ENCODE peak calls at places on chromosome 4, in four cellular contexts. One of them, this sample, is unnamed.

GRCh38 chr4:137310593-137311490 is 221.5 kb downstream of the PCDH18 start:
- DNase-seq in A549: no peak
- DNase-seq in GM12878: no peak
- DNase-seq in endothelial cell of umbilical vein: no peak
- DNase-seq in this sample: no peak

GRCh38 chr4:138910914-138911336 is 104.7 kb upstream of the NOCT start:
- DNase-seq in A549: peak; percentile 57
- DNase-seq in GM12878: no peak
- DNase-seq in endothelial cell of umbilical vein: peak; percentile 99
- DNase-seq in this sample: no peak

GRCh38 chr4:51997647-51998046 is 22.5 kb downstream of the LRRC66 start:
- DNase-seq in A549: no peak
- DNase-seq in GM12878: no peak
- DNase-seq in endothelial cell of umbilical vein: no peak
- DNase-seq in this sample: no peak

GRCh38 chr4:28073860-28074555 is 1213.4 kb downstream of the STIM2 start:
- DNase-seq in A549: peak; percentile 1
- DNase-seq in GM12878: no peak
- DNase-seq in endothelial cell of umbilical vein: no peak
- DNase-seq in this sample: no peak

GRCh38 chr4:184983660-184984356 is 34.5 kb upstream of the HELT start:
- DNase-seq in A549: peak; percentile 26
- DNase-seq in GM12878: peak; percentile 24
- DNase-seq in endothelial cell of umbilical vein: peak; percentile 25
- DNase-seq in this sample: peak; percentile 74

GRCh38 chr4:48129307-48130014 is 4.6 kb downstream of the TXK start:
- DNase-seq in A549: peak; percentile 13
- DNase-seq in GM12878: no peak
- DNase-seq in endothelial cell of umbilical vein: no peak
- DNase-seq in this sample: peak; percentile 74

GRCh38 chr4:155944516-155944915 is 9.2 kb downstream of the CTSO start:
- DNase-seq in A549: no peak
- DNase-seq in GM12878: no peak
- DNase-seq in endothelial cell of umbilical vein: no peak
- DNase-seq in this sample: no peak

GRCh38 chr4:13534344-13535063 is 9.8 kb downstream of the NKX3-2 start:
- DNase-seq in A549: no peak
- DNase-seq in GM12878: no peak
- DNase-seq in endothelial cell of umbilical vein: no peak
- DNase-seq in this sample: peak; percentile 58

GRCh38 chr4:82429728-82430192 is 502 bp downstream of the HNRNPDL start:
- DNase-seq in A549: no peak
- DNase-seq in GM12878: no peak
- DNase-seq in endothelial cell of umbilical vein: no peak
- DNase-seq in this sample: no peak

GRCh38 chr4:87409420-87409939 is 12.9 kb upstream of the NUDT9 start:
- DNase-seq in A549: no peak
- DNase-seq in GM12878: no peak
- DNase-seq in endothelial cell of umbilical vein: peak; percentile 65
- DNase-seq in this sample: no peak

GRCh38 chr4:74449571-74450297 is 4.8 kb downstream of the AREG start:
- DNase-seq in A549: no peak
- DNase-seq in GM12878: no peak
- DNase-seq in endothelial cell of umbilical vein: no peak
- DNase-seq in this sample: no peak

GRCh38 chr4:101501421-101501820 is 154.1 kb upstream of the PPP3CA start:
- DNase-seq in A549: no peak
- DNase-seq in GM12878: no peak
- DNase-seq in endothelial cell of umbilical vein: no peak
- DNase-seq in this sample: no peak

GRCh38 chr4:63618883-63619573 is 790.2 kb downstream of the TECRL start:
- DNase-seq in A549: no peak
- DNase-seq in GM12878: no peak
- DNase-seq in endothelial cell of umbilical vein: no peak
- DNase-seq in this sample: no peak

GRCh38 chr4:153464068-153464467 is 2.1 kb upstream of the TMEM131L start:
- DNase-seq in A549: no peak
- DNase-seq in GM12878: no peak
- DNase-seq in endothelial cell of umbilical vein: peak; percentile 21
- DNase-seq in this sample: no peak

GRCh38 chr4:25370242-25370641 is 6.8 kb upstream of the ANAPC4 start:
- DNase-seq in A549: no peak
- DNase-seq in GM12878: no peak
- DNase-seq in endothelial cell of umbilical vein: no peak
- DNase-seq in this sample: no peak

GRCh38 chr4:42965326-42965725 is 72.8 kb downstream of the GRXCR1 start:
- DNase-seq in A549: no peak
- DNase-seq in GM12878: no peak
- DNase-seq in endothelial cell of umbilical vein: no peak
- DNase-seq in this sample: peak; percentile 7

GRCh38 chr4:78799551-78800495 is 23.7 kb downstream of the BMP2K start:
- DNase-seq in A549: no peak
- DNase-seq in GM12878: no peak
- DNase-seq in endothelial cell of umbilical vein: no peak
- DNase-seq in this sample: no peak

GRCh38 chr4:175671491-175671934 is 140.6 kb downstream of the GPM6A start:
- DNase-seq in A549: peak; percentile 7
- DNase-seq in GM12878: no peak
- DNase-seq in endothelial cell of umbilical vein: no peak
- DNase-seq in this sample: no peak

GRCh38 chr4:118811008-118811764 is 24.7 kb downstream of the SEC24D start:
- DNase-seq in A549: no peak
- DNase-seq in GM12878: no peak
- DNase-seq in endothelial cell of umbilical vein: no peak
- DNase-seq in this sample: peak; percentile 72

GRCh38 chr4:73036123-73036522 is 33.4 kb downstream of the COX18 start:
- DNase-seq in A549: no peak
- DNase-seq in GM12878: no peak
- DNase-seq in endothelial cell of umbilical vein: no peak
- DNase-seq in this sample: no peak

GRCh38 chr4:24024597-24024996 is 134.8 kb upstream of the PPARGC1A start:
- DNase-seq in A549: no peak
- DNase-seq in GM12878: no peak
- DNase-seq in endothelial cell of umbilical vein: no peak
- DNase-seq in this sample: peak; percentile 20

GRCh38 chr4:78560296-78560963 is 8.9 kb downstream of the ANXA3 start:
- DNase-seq in A549: no peak
- DNase-seq in GM12878: no peak
- DNase-seq in endothelial cell of umbilical vein: peak; percentile 88
- DNase-seq in this sample: no peak

GRCh38 chr4:54877006-54877405 is 219.2 kb downstream of the KIT start:
- DNase-seq in A549: no peak
- DNase-seq in GM12878: no peak
- DNase-seq in endothelial cell of umbilical vein: no peak
- DNase-seq in this sample: no peak

GRCh38 chr4:74157116-74157742 is 689 bp upstream of the MTHFD2L start:
- DNase-seq in A549: no peak
- DNase-seq in GM12878: no peak
- DNase-seq in endothelial cell of umbilical vein: peak; percentile 85
- DNase-seq in this sample: peak; percentile 42

GRCh38 chr4:145619639-145619996 is 433 bp downstream of the MMAA start:
- DNase-seq in A549: peak; percentile 48
- DNase-seq in GM12878: peak; percentile 45
- DNase-seq in endothelial cell of umbilical vein: no peak
- DNase-seq in this sample: no peak

GRCh38 chr4:175106301-175106700 is 188.1 kb downstream of the ADAM29 start:
- DNase-seq in A549: no peak
- DNase-seq in GM12878: no peak
- DNase-seq in endothelial cell of umbilical vein: no peak
- DNase-seq in this sample: no peak

GRCh38 chr4:139267301-139267700 is 12.7 kb downstream of the MGARP start:
- DNase-seq in A549: no peak
- DNase-seq in GM12878: no peak
- DNase-seq in endothelial cell of umbilical vein: no peak
- DNase-seq in this sample: no peak

GRCh38 chr4:8778301-8778700 is 93.3 kb downstream of the HMX1 start:
- DNase-seq in A549: no peak
- DNase-seq in GM12878: no peak
- DNase-seq in endothelial cell of umbilical vein: no peak
- DNase-seq in this sample: no peak

GRCh38 chr4:39626261-39626660 is 12.4 kb downstream of the SMIM14 start:
- DNase-seq in A549: no peak
- DNase-seq in GM12878: peak; percentile 80
- DNase-seq in endothelial cell of umbilical vein: no peak
- DNase-seq in this sample: peak; percentile 91

GRCh38 chr4:179624768-179625181 is 2182.5 kb upstream of the AGA start:
- DNase-seq in A549: no peak
- DNase-seq in GM12878: no peak
- DNase-seq in endothelial cell of umbilical vein: no peak
- DNase-seq in this sample: peak; percentile 15

GRCh38 chr4:123452585-123452984 is 56.0 kb downstream of the SPRY1 start:
- DNase-seq in A549: no peak
- DNase-seq in GM12878: no peak
- DNase-seq in endothelial cell of umbilical vein: peak; percentile 59
- DNase-seq in this sample: peak; percentile 52

GRCh38 chr4:141580523-141580922 is 55.9 kb upstream of the IL15 start:
- DNase-seq in A549: no peak
- DNase-seq in GM12878: no peak
- DNase-seq in endothelial cell of umbilical vein: no peak
- DNase-seq in this sample: no peak

GRCh38 chr4:169159614-169160013 is 111.1 kb downstream of the SH3RF1 start:
- DNase-seq in A549: no peak
- DNase-seq in GM12878: no peak
- DNase-seq in endothelial cell of umbilical vein: peak; percentile 34
- DNase-seq in this sample: no peak

GRCh38 chr4:68271851-68272756 is 26.6 kb upstream of the TMPRSS11B start:
- DNase-seq in A549: peak; percentile 24
- DNase-seq in GM12878: no peak
- DNase-seq in endothelial cell of umbilical vein: peak; percentile 73
- DNase-seq in this sample: peak; percentile 41

GRCh38 chr4:3229964-3230363 is 19.0 kb upstream of the MSANTD1 start:
- DNase-seq in A549: no peak
- DNase-seq in GM12878: no peak
- DNase-seq in endothelial cell of umbilical vein: no peak
- DNase-seq in this sample: no peak

DNA sequence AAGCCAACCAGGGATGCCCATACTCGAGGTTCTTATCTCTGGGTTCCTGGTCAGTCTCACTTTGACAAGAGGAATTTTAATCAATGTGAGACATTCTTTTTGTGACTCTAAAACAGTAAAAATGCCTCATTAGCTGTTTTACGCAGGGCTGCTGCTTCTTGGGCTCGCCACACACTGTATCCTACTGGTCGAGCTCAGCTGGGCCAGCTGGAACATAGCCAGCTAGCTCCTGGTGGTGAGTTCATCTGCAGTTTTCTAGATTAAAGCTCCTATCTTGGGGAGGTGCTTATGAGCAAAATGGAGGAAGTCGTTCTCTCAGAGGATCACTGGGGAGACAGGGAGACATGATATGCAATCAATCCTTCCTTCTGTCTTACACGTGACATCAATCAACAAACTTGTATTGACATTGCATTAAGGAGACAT is 55.9 kb upstream of the LEF1 start:
- DNase-seq in A549: no peak
- DNase-seq in GM12878: no peak
- DNase-seq in endothelial cell of umbilical vein: no peak
- DNase-seq in this sample: no peak
- TF ChIP-seq MAX in A549: no peak
- TF ChIP-seq MAX in GM12878: no peak
- TF ChIP-seq MAX in endothelial cell of umbilical vein: no peak
- TF ChIP-seq MAX in this sample: no peak

GRCh38 chr4:110516106-110516922 is 40.4 kb downstream of the ENPEP start:
- DNase-seq in A549: peak; percentile 49
- DNase-seq in GM12878: peak; percentile 30
- DNase-seq in endothelial cell of umbilical vein: peak; percentile 86
- DNase-seq in this sample: peak; percentile 61
- TF ChIP-seq POLR2A in A549: no peak
- TF ChIP-seq POLR2A in GM12878: no peak
- TF ChIP-seq POLR2A in endothelial cell of umbilical vein: no peak
- TF ChIP-seq POLR2A in this sample: no peak

GRCh38 chr4:70712604-70713452 is 8.9 kb upstream of the RUFY3 start:
- DNase-seq in A549: no peak
- DNase-seq in GM12878: no peak
- DNase-seq in endothelial cell of umbilical vein: no peak
- DNase-seq in this sample: no peak

GRCh38 chr4:70714061-70714468 is 7.7 kb upstream of the RUFY3 start:
- DNase-seq in A549: no peak
- DNase-seq in GM12878: no peak
- DNase-seq in endothelial cell of umbilical vein: no peak
- DNase-seq in this sample: peak; percentile 12

GRCh38 chr4:70714488-70714887 is 7.3 kb upstream of the RUFY3 start:
- DNase-seq in A549: no peak
- DNase-seq in GM12878: no peak
- DNase-seq in endothelial cell of umbilical vein: no peak
- DNase-seq in this sample: no peak

GRCh38 chr4:70713453-70714026 is 8.2 kb upstream of the RUFY3 start:
- DNase-seq in A549: no peak
- DNase-seq in GM12878: peak; percentile 47
- DNase-seq in endothelial cell of umbilical vein: no peak
- DNase-seq in this sample: peak; percentile 18

DNA sequence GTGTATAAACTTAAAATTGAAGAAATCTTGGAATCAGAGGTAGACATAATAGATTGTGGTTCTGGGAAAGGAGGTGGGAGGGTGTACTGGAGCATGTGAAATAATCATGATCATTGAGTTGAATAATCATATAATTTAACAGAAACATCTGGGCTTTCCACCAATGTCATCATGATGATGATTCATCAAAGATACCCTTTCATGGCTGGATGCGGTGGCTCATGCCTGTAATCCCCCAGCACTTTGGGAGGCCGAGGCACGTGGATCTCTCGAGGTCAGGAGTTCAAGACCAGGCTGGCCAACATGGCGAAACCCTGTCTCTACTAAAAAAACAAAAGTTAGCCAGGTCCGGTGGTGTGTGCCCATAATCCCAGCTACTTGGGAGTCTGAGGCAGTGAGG is 6.7 kb upstream of the RUFY3 start:
- DNase-seq in A549: no peak
- DNase-seq in GM12878: no peak
- DNase-seq in endothelial cell of umbilical vein: no peak
- DNase-seq in this sample: no peak
- TF ChIP-seq MYC in A549: no peak
- TF ChIP-seq MYC in GM12878: no peak
- TF ChIP-seq MYC in endothelial cell of umbilical vein: no peak
- TF ChIP-seq MYC in this sample: no peak

GRCh38 chr4:112348488-112349158 is 51.5 kb downstream of the ALPK1 start:
- DNase-seq in A549: peak; percentile 17
- DNase-seq in GM12878: no peak
- DNase-seq in endothelial cell of umbilical vein: peak; percentile 12
- DNase-seq in this sample: peak; percentile 32
- TF ChIP-seq MAX in A549: no peak
- TF ChIP-seq MAX in GM12878: no peak
- TF ChIP-seq MAX in endothelial cell of umbilical vein: no peak
- TF ChIP-seq MAX in this sample: no peak

This sample was measured in NB4.